ENCODE peak calls at places on chromosomes 16 and 17, in eight cellular contexts. C, X, Y, H, N, F, S and U are unnamed samples. For H3K4me1, the result is how much of the 10 kb centered on the place peaks cover.

GRCh38 chr16:85209526-85210121 is 97.4 kb upstream of the CIBAR2 start:
- DNase-seq in C (no peak), X (no peak), Y (peak), H (no peak), N (no peak), F (no peak), S (no peak), U (no peak)

GRCh38 chr16:35405547-35405946 is 1946.1 kb downstream of the TP53TG3F start:
- DNase-seq in C (no peak), X (no peak), Y (no peak), H (no peak), N (no peak), F (no peak), S (no peak), U (no peak)

GRCh38 chr16:22736791-22737190 is 77.2 kb upstream of the HS3ST2 start:
- DNase-seq in C (no peak), X (no peak), Y (no peak), H (no peak), N (no peak), F (no peak), S (no peak), U (no peak)

GRCh38 chr17:4719684-4720221 is 9.3 kb downstream of the ARRB2 start:
- DNase-seq in C (peak), X (no peak), Y (no peak), H (no peak), N (no peak), F (no peak), S (no peak), U (no peak)

GRCh38 chr16:55661842-55662479 is 6.2 kb downstream of the SLC6A2 start:
- DNase-seq in C (no peak), X (no peak), Y (no peak), H (no peak), N (no peak), F (no peak), S (no peak), U (peak)

GRCh38 chr17:34168989-34169388 is 86.1 kb upstream of the CCL2 start:
- DNase-seq in C (no peak), X (no peak), Y (no peak), H (no peak), N (no peak), F (no peak), S (no peak), U (no peak)

GRCh38 chr16:74769791-74770190 is 4.8 kb downstream of the FA2H start:
- DNase-seq in C (no peak), X (no peak), Y (no peak), H (no peak), N (no peak), F (no peak), S (no peak), U (no peak)

GRCh38 chr17:42672038-42672437 is 4.8 kb downstream of the PLEKHH3 start:
- DNase-seq in C (no peak), X (peak), Y (no peak), H (no peak), N (no peak), F (no peak), S (no peak), U (no peak)

GRCh38 chr16:8634991-8635736 is 13.7 kb downstream of the METTL22 start:
- DNase-seq in C (no peak), X (peak), Y (peak), H (no peak), N (peak), F (peak), S (peak), U (peak)

GRCh38 chr17:74712756-74713155 is at the start of gene CD300LF:
- DNase-seq in C (no peak), X (no peak), Y (no peak), H (no peak), N (no peak), F (no peak), S (no peak), U (no peak)
- H2AFZ ChIP-seq in C (no peak), X (no peak), Y (no peak), H (no peak), N (no peak), F (no peak), S (no peak), U (no peak)

GRCh38 chr17:11182430-11182829 is 58.6 kb upstream of the SHISA6 start:
- DNase-seq in C (no peak), X (no peak), Y (no peak), H (no peak), N (no peak), F (no peak), S (no peak), U (no peak)

GRCh38 chr17:11177340-11177739 is 63.7 kb upstream of the SHISA6 start:
- DNase-seq in C (no peak), X (no peak), Y (no peak), H (no peak), N (no peak), F (no peak), S (no peak), U (no peak)

GRCh38 chr17:11178576-11178975 is 62.4 kb upstream of the SHISA6 start:
- DNase-seq in C (no peak), X (no peak), Y (no peak), H (no peak), N (no peak), F (no peak), S (no peak), U (no peak)

GRCh38 chr17:11170901-11171300 is 70.1 kb upstream of the SHISA6 start:
- DNase-seq in C (no peak), X (no peak), Y (no peak), H (no peak), N (no peak), F (no peak), S (no peak), U (no peak)

DNA sequence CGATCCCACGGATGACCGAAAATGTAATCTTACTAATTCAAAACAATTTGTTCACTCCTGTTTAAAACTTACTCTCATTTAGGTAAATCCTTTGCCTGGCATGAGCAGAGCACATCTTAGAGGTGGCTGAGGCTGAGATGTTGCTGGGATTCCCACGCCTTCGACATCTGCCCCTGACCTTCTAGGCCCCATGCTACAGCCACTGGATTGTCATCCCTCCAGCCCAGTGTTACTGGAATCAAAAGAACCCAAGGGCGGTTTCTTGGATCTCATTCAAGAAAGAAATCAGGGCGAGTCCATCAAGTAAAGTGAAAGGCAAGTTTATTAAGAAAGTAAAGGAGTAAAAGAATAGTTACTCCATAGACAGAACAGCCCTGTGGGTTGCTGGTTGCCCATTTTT is 64.5 kb upstream of the SHISA6 start:
- DNase-seq in C (no peak), X (no peak), Y (no peak), H (no peak), N (no peak), F (no peak), S (no peak), U (no peak)
- H3K4me1 ChIP-seq in C (under half), X (under half), Y (under half), H (under half), N (under half), F (under half), S (under half), U (under half)

DNA sequence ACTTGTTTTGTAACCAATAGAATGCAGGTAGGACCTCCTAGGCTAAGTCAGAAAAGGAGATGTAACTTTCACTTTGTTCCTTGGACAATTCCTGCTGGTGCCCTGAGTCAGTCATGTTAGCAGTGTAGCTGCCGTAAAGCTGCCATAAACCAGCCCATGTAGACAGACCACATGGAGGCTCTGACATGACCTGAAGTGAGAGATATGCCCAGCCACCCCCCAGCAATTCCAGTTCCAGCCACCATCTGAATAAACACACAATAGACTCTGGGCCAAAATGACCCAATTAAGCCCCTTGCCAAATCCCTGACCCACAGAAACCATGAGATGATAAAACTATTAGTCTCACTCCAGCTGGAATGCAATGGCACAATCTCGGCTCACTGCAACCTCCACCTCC is 20.6 kb downstream of the SMURF2 start:
- DNase-seq in C (no peak), X (no peak), Y (no peak), H (no peak), N (peak), F (peak), S (no peak), U (peak)
- TF ChIP-seq CTCF in C (no peak), X (no peak), Y (no peak), H (no peak), N (no peak), F (peak), S (no peak), U (no peak)

GRCh38 chr16:3469736-3470135 is 25.6 kb downstream of the C16orf90 start:
- DNase-seq in C (no peak), X (no peak), Y (no peak), H (no peak), N (no peak), F (no peak), S (no peak), U (no peak)
- H2AFZ ChIP-seq in C (no peak), X (no peak), Y (no peak), H (no peak), N (no peak), F (no peak), S (no peak), U (no peak)

GRCh38 chr17:29588017-29588557 is 1.4 kb downstream of the GIT1 start:
- DNase-seq in C (no peak), X (no peak), Y (no peak), H (no peak), N (peak), F (no peak), S (peak), U (no peak)
- H3K4me1 ChIP-seq in C (under half), X (under half), Y (half or more), H (under half), N (under half), F (half or more), S (half or more), U (under half)

GRCh38 chr17:8120520-8121443 is 2.5 kb upstream of the ALOXE3 start:
- DNase-seq in C (peak), X (peak), Y (no peak), H (peak), N (no peak), F (no peak), S (peak), U (peak)
- TF ChIP-seq CTCF in C (peak), X (peak), Y (peak), H (peak), N (peak), F (peak), S (peak), U (no peak)

GRCh38 chr17:81523139-81524062 is 4.8 kb upstream of the FSCN2 start:
- DNase-seq in C (no peak), X (peak), Y (peak), H (no peak), N (no peak), F (no peak), S (peak), U (peak)
- H2AFZ ChIP-seq in C (no peak), X (no peak), Y (no peak), H (no peak), N (no peak), F (no peak), S (no peak), U (no peak)

GRCh38 chr17:27475070-27475673 is 18.9 kb downstream of the KSR1 start:
- DNase-seq in C (no peak), X (no peak), Y (no peak), H (no peak), N (no peak), F (no peak), S (no peak), U (no peak)

GRCh38 chr17:27473190-27473747 is 17.0 kb downstream of the KSR1 start:
- DNase-seq in C (no peak), X (no peak), Y (no peak), H (no peak), N (no peak), F (no peak), S (no peak), U (no peak)

GRCh38 chr17:27475981-27476895 is 20.0 kb downstream of the KSR1 start:
- DNase-seq in C (no peak), X (no peak), Y (no peak), H (no peak), N (no peak), F (no peak), S (no peak), U (no peak)

GRCh38 chr17:27471321-27472269 is 15.3 kb downstream of the KSR1 start:
- DNase-seq in C (peak), X (no peak), Y (no peak), H (peak), N (peak), F (peak), S (no peak), U (no peak)

GRCh38 chr17:27473748-27474609 is 17.7 kb downstream of the KSR1 start:
- DNase-seq in C (peak), X (no peak), Y (no peak), H (no peak), N (no peak), F (no peak), S (no peak), U (no peak)
- H3K4me1 ChIP-seq in C (under half), X (half or more), Y (under half), H (under half), N (under half), F (under half), S (under half), U (under half)